ENCODE peak calls at places on chromosomes 4 and X, in six cellular contexts. W, E, M, V, P and H are unnamed samples.

GRCh38 chrX:53356186-53356585 is 66.3 kb downstream of the SMC1A start:
- DNase-seq in E (no peak), M (peak), W (no peak), V (peak), P (no peak), H (no peak)

GRCh38 chrX:145751943-145752342 is 65.7 kb upstream of the SLITRK2 start:
- DNase-seq in E (no peak), P (no peak), V (no peak), M (no peak), W (no peak), H (no peak)

GRCh38 chr4:186400676-186401075 is 134.7 kb downstream of the F11 start:
- DNase-seq in M (peak), P (no peak), E (no peak), V (no peak), W (no peak), H (no peak)

GRCh38 chr4:9800878-9801277 is 19.4 kb downstream of the DRD5 start:
- DNase-seq in W (no peak), V (no peak), P (no peak), E (no peak), M (no peak), H (no peak)

GRCh38 chrX:109448539-109448938 is 33.3 kb downstream of the GUCY2F start:
- DNase-seq in E (no peak), W (no peak), V (no peak), P (no peak), M (no peak), H (no peak)

GRCh38 chr4:109040441-109040840 is 262.0 kb downstream of the COL25A1 start:
- DNase-seq in V (no peak), E (no peak), M (no peak), P (no peak), W (no peak), H (no peak)

GRCh38 chr4:82519072-82519471 is 42.7 kb downstream of the TMEM150C start:
- DNase-seq in W (no peak), E (no peak), P (no peak), V (no peak), M (no peak), H (no peak)

GRCh38 chrX:103404225-103405008 is 28.1 kb downstream of the BEX3 start:
- DNase-seq in M (peak), W (peak), P (no peak), E (peak), V (peak), H (no peak)

GRCh38 chrX:129836827-129837226 is 6.9 kb downstream of the ZDHHC9 start:
- DNase-seq in M (no peak), E (no peak), P (no peak), V (no peak), W (no peak), H (no peak)

GRCh38 chr4:3756343-3757059 is 9.7 kb upstream of the ADRA2C start:
- DNase-seq in P (no peak), W (no peak), V (peak), M (no peak), E (no peak), H (no peak)

GRCh38 chr4:184370711-184371389 is 103.5 kb downstream of the IRF2 start:
- DNase-seq in E (no peak), M (no peak), P (no peak), W (no peak), V (no peak), H (no peak)

GRCh38 chr4:24689212-24689611 is 104.9 kb upstream of the DHX15 start:
- DNase-seq in V (no peak), M (no peak), E (no peak), P (no peak), W (no peak), H (no peak)

GRCh38 chr4:24856586-24856985 is 56.3 kb downstream of the CCDC149 start:
- DNase-seq in E (peak), M (no peak), W (no peak), V (no peak), P (no peak), H (peak)

GRCh38 chr4:177051473-177052060 is 258.1 kb upstream of the NEIL3 start:
- DNase-seq in P (no peak), M (no peak), E (no peak), W (no peak), V (peak), H (no peak)

GRCh38 chr4:42398448-42399355 is 1.4 kb downstream of the SHISA3 start:
- DNase-seq in P (no peak), E (no peak), V (peak), W (no peak), M (no peak), H (no peak)

GRCh38 chr4:19063662-19064061 is 1042.1 kb upstream of the LCORL start:
- DNase-seq in P (no peak), M (no peak), V (peak), W (no peak), E (no peak), H (no peak)

GRCh38 chr4:41268024-41268423 is 11.3 kb downstream of the UCHL1 start:
- DNase-seq in P (no peak), E (no peak), M (no peak), V (no peak), W (no peak), H (no peak)

GRCh38 chrX:123186796-123187195 is 2.7 kb downstream of the GRIA3 start:
- DNase-seq in W (no peak), E (no peak), P (no peak), V (no peak), M (no peak), H (no peak)

GRCh38 chr4:38583102-38583501 is 80.9 kb upstream of the KLF3 start:
- DNase-seq in E (no peak), W (no peak), M (no peak), P (no peak), V (no peak), H (no peak)

GRCh38 chr4:3439391-3439790 is 2.4 kb upstream of the HGFAC start:
- DNase-seq in P (no peak), E (peak), W (no peak), M (no peak), V (no peak), H (no peak)

GRCh38 chr4:98185279-98185678 is 42.0 kb upstream of the STPG2 start:
- DNase-seq in M (no peak), W (no peak), V (no peak), E (no peak), P (no peak), H (no peak)

GRCh38 chrX:1493317-1493856 is 40.7 kb upstream of the ASMTL start:
- DNase-seq in E (no peak), M (no peak), V (no peak), P (no peak), W (no peak), H (no peak)

GRCh38 chr4:107164962-107165361 is 128.8 kb upstream of the DKK2 start:
- DNase-seq in E (no peak), W (no peak), V (no peak), M (no peak), P (no peak), H (no peak)

GRCh38 chr4:52951016-52951415 is 88.9 kb downstream of the RASL11B start:
- DNase-seq in E (no peak), P (no peak), W (no peak), V (no peak), M (no peak), H (no peak)

GRCh38 chr4:48296330-48296729 is 26.7 kb upstream of the TEC start:
- DNase-seq in W (no peak), M (no peak), P (no peak), E (no peak), V (no peak), H (no peak)

GRCh38 chr4:123659759-123660158 is 263.2 kb downstream of the SPRY1 start:
- DNase-seq in P (no peak), M (no peak), V (no peak), E (no peak), W (no peak), H (no peak)

GRCh38 chr4:47532658-47533057 is 47.6 kb downstream of the ATP10D start:
- DNase-seq in W (no peak), E (no peak), V (no peak), M (no peak), P (no peak), H (no peak)

DNA sequence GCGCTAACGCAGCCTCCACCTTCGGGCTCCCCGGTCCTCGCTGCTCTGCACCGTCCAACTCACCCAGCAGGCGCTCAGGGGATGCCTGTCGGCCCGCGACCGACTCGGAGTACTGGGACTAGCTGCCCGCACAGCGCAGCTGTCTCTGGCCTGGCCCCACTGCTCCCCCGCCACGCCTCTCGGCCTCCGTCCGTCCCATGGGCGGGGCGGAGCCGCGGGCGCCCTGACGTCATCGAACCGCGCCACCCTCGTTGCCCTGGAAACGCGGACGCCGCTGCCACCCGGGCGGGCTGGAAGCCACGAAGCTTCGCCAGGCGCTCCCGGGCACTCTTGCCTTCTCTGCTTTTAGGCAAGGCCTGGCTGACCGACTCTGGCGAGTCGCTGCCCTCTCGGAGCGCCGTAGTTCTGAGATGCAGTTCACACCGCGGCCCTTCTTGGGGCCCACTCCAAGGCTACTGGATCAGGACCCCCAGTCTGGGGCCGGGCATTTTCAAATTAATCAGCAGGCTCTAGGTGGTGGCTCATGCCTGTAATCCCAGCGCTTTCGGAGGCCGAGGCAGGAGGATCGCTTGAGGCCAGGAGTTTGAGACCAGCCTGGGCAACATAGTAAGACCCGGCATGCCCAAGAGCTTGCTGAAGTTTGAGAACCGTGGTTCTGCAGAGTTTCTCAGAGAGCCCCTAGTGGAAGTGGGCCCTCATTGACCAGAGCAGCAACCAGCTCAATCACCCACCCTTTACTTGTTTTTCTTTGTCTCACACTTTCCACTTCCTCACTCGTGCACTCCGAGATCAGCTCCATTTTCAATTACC is 12.0 kb downstream of the ACOX3 start:
- DNase-seq in P (no peak), E (peak), W (peak), M (peak), V (peak), H (peak)
- TF ChIP-seq CTCF in P (peak), E (no peak), W (no peak), M (no peak), V (peak), H (no peak)

DNA sequence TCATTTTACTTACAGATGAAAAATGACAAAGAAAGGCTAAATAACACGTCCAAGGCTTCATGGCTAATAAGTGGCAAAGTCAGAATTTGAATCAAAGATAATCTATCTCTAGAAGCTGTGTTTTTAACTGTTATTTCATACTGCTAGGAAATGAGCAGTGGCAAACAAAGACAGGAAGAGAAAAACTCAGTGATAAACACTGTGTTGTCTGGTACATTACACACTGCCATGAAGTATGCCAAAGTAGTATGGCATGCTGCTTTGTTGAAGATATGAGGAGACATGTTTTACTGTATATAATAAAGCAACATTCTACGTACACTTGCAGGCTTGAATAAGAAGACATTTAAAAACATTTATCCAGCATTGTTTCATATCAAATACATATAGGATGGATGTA is 49.5 kb downstream of the TIGD2 start:
- DNase-seq in E (no peak), W (no peak), P (no peak), M (no peak), V (no peak), H (no peak)
- TF ChIP-seq CTCF in E (no peak), W (no peak), P (no peak), M (no peak), V (no peak), H (no peak)

DNA sequence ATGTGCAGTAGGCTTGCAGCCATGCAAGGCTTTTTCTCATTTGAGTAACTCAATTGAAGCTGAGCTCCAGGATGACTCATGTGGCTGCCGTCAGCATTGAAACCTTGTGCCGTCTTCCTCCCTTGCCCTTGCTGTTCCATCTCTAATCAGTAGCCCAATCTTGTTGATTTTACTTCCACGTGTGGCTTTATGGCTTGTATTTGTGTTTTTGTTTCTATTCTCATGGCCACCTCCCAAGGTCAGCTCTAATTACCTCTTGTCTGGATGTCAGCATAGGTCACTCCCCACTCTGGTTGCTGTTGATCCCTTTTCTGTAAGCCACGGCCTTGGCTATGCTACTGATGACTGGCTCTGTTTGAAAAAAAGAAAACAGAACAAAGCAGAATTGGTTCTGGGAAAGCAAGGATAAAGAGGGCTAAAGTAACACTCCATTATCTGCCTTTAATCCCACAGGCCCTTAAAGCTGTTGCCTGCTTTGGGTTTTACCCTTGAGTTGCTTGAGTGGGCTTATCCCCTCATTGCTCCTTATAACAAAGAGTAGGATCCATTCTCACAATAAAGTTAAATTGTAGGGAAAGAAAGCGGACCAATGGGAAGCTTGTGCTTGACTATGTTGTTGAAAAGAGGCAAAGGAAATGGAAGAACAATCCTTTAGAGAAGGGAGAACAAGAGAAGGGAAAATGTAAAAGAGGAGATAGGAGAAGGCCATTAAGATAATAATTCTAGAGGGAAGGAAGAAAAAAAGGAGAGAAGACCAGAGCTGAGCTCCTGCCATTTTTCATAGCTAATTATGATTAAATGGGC is 173.9 kb upstream of the PGRMC2 start:
- DNase-seq in E (no peak), W (no peak), P (peak), M (no peak), V (no peak), H (no peak)
- TF ChIP-seq CTCF in E (no peak), W (no peak), P (no peak), M (no peak), V (no peak), H (no peak)

GRCh38 chr4:93897559-93897958 is 69.0 kb downstream of the ATOH1 start:
- DNase-seq in V (no peak), M (no peak), E (no peak), W (no peak), P (no peak), H (no peak)
- TF ChIP-seq CTCF in V (peak), M (no peak), E (no peak), W (no peak), P (peak), H (peak)

GRCh38 chr4:159946983-159947645 is 844.2 kb downstream of the RAPGEF2 start:
- DNase-seq in V (no peak), P (peak), W (no peak), M (no peak), E (no peak), H (no peak)
- TF ChIP-seq CTCF in V (peak), P (peak), W (no peak), M (peak), E (peak), H (peak)

GRCh38 chr4:115374621-115375020 is 261.2 kb upstream of the NDST4 start:
- DNase-seq in M (no peak), V (no peak), P (no peak), E (no peak), W (no peak), H (no peak)
- TF ChIP-seq CTCF in M (no peak), V (no peak), P (no peak), E (no peak), W (no peak), H (no peak)